ENCODE peak calls at places on chromosomes 13 and 19, in five cellular contexts. U is AG04449, A is fibroblast of lung, K is AG04450, I is foreskin fibroblast. F is an unnamed sample.

GRCh38 chr13:64377606-64378005 is 2852.5 kb downstream of the PCDH9 start:
- DNase-seq in A (no peak), K (no peak), I (no peak), U (no peak), F (no peak)

GRCh38 chr13:40589285-40590109 is 76.9 kb downstream of the FOXO1 start:
- DNase-seq in U (no peak), A (peak; percentile 49), I (peak; percentile 78), K (no peak), F (peak; percentile 90)

GRCh38 chr13:94548382-94549240 is 47.3 kb downstream of the TGDS start:
- DNase-seq in A (peak; percentile 57), K (no peak), I (peak; percentile 25), U (no peak), F (peak; percentile 26)

GRCh38 chr19:8180018-8180417 is 29.2 kb upstream of the CERS4 start:
- DNase-seq in K (no peak), U (no peak), I (no peak), A (no peak), F (no peak)

GRCh38 chr13:48318014-48318713 is 14.6 kb downstream of the RB1 start:
- DNase-seq in U (no peak), K (no peak), A (no peak), I (no peak), F (no peak)

GRCh38 chr13:80979035-80979641 is 638.2 kb upstream of the SPRY2 start:
- DNase-seq in U (peak; percentile 10), A (peak; percentile 87), K (peak; percentile 15), I (peak; percentile 82), F (peak; percentile 13)

GRCh38 chr13:66530686-66531085 is 699.5 kb downstream of the PCDH9 start:
- DNase-seq in A (no peak), K (no peak), I (no peak), U (no peak), F (no peak)

GRCh38 chr19:41430907-41431306 is 3.7 kb upstream of the B3GNT8 start:
- DNase-seq in U (no peak), I (no peak), K (no peak), A (no peak), F (no peak)

GRCh38 chr19:11942843-11943108 is 17.9 kb downstream of the ZNF700 start:
- DNase-seq in A (no peak), K (no peak), I (no peak), U (no peak), F (no peak)

GRCh38 chr13:47455581-47455980 is 545.5 kb downstream of the SUCLA2 start:
- DNase-seq in A (no peak), U (no peak), I (peak; percentile 78), K (no peak), F (no peak)

GRCh38 chr19:318509-318774 is 26.2 kb downstream of the MIER2 start:
- DNase-seq in U (no peak), I (no peak), A (no peak), K (no peak), F (no peak)

GRCh38 chr13:79815041-79815440 is 334.1 kb downstream of the NDFIP2 start:
- DNase-seq in U (no peak), K (no peak), I (no peak), A (no peak), F (no peak)

GRCh38 chr19:5186293-5187050 is 154.1 kb downstream of the PTPRS start:
- DNase-seq in U (peak; percentile 44), K (no peak), I (peak; percentile 93), A (peak; percentile 67), F (no peak)

GRCh38 chr13:94303644-94304174 is 175.8 kb downstream of the DCT start:
- DNase-seq in I (no peak), K (no peak), U (no peak), A (no peak), F (no peak)

GRCh38 chr13:20623000-20623399 is 56.0 kb downstream of the IFT88 start:
- DNase-seq in K (no peak), A (no peak), I (no peak), U (no peak), F (no peak)

DNA sequence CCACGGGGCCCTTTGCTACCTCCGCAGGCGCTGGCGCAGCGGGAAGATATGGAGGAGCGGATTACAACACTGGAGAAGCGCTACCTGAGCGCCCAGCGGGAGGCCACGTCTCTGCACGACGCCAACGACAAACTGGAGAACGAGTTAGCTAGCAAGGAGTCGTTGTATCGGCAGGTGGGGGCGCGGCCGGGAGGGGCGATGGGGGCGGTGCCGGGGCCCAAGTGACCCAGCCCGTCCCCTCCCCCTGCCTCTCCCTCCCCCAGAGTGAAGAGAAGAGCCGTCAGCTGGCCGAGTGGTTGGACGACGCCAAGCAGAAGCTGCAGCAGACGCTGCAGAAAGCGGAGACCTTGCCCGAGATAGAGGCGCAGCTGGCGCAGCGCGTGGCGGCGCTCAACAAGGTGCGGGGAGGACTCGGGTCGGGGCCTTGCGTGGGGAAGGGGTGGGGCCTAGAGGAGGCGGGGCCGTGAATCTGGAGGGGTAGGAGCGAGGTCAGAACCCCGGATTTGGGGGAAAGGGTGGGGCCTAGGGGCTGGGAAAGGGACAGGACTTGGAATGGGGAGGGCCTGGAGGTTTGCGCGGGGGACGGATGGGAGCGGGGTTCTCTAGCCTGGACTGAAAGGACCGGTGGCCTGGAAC is 13.7 kb downstream of the PPFIA3 start:
- DNase-seq in U (no peak), A (no peak), I (no peak), K (no peak), F (no peak)
- H3K4me3 ChIP-seq in U (no peak overlapping the region), A (no peak overlapping the region), I (no peak overlapping the region), K (peak overlapping the region; percentile 7), F (no peak overlapping the region)

GRCh38 chr13:19606152-19606551 is 27.3 kb upstream of the MPHOSPH8 start:
- DNase-seq in A (no peak), U (no peak), K (no peak), I (peak; percentile 54), F (no peak)

GRCh38 chr13:19606737-19607136 is 26.7 kb upstream of the MPHOSPH8 start:
- DNase-seq in K (no peak), I (no peak), A (no peak), U (no peak), F (no peak)

GRCh38 chr13:19604306-19604705 is 29.2 kb upstream of the MPHOSPH8 start:
- DNase-seq in A (no peak), K (no peak), U (no peak), I (no peak), F (no peak)

GRCh38 chr13:19605161-19605955 is 28.1 kb upstream of the MPHOSPH8 start:
- DNase-seq in A (no peak), K (no peak), U (no peak), I (no peak), F (no peak)

DNA sequence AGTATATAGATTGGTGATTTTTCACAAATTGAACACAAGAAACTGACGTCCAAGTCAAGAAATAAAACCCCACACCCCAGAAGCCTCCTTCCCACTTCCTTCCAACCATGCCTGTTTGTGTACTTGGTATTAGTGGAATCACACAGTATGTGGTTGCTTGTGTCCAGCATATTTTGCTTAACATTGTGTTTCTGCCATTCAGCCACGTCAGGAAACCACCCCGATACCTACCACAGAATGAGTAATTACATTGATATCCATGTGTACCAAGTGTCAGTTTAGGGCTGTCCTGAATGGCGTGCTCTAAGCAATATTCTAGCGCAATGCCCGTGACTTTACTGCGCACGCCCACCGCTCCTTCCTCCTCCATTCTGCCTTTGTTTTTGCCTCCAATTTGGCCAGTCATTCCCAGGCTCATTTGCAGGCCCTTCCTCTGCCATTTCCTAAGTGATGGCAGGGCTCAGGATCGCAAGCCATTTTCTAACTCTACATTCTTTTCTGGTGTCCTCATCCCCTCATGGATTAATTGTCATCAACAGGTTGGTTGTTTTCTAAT is 25.9 kb upstream of the MPHOSPH8 start:
- DNase-seq in A (no peak), I (no peak), U (no peak), K (no peak), F (no peak)
- H3K4me3 ChIP-seq in A (no peak overlapping the region), I (no peak overlapping the region), U (no peak overlapping the region), K (no peak overlapping the region), F (no peak overlapping the region)

GRCh38 chr13:51125495-51126226 is 14.6 kb upstream of the C13orf42 start:
- DNase-seq in K (peak; percentile 26), U (no peak), I (peak; percentile 70), A (peak; percentile 56), F (peak; percentile 26)
- H3K4me3 ChIP-seq in K (no peak overlapping the region), U (no peak overlapping the region), I (no peak overlapping the region), A (no peak overlapping the region), F (no peak overlapping the region)

DNA sequence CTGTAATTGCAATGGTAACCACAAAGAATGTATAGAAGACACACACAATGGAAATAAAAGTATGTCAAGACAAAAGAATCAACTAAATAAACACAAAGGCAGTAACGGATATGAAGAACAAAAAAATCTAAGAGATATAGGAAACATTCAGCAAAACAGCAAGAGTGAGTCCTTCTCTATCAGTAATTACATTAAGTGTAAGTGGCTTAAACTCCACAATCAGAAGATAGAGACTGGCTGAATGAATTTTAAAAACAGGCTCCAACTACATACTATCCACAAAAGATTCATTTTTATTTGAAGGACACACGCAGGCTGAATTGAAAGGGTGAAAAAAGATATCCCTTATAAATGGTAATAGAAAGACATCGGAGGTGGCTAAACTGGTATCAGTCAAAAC is 19.5 kb downstream of the ZNF616 start:
- DNase-seq in U (no peak), I (no peak), A (no peak), K (no peak), F (no peak)
- H3K4me3 ChIP-seq in U (no peak overlapping the region), I (no peak overlapping the region), A (no peak overlapping the region), K (no peak overlapping the region), F (no peak overlapping the region)

GRCh38 chr19:2542341-2543069 is 66.6 kb downstream of the GADD45B start:
- DNase-seq in K (no peak), I (no peak), U (no peak), A (peak; percentile 79), F (no peak)

GRCh38 chr19:2544576-2545415 is 68.9 kb downstream of the GADD45B start:
- DNase-seq in I (no peak), A (no peak), K (no peak), U (no peak), F (no peak)

GRCh38 chr19:2540646-2541454 is 64.9 kb downstream of the GADD45B start:
- DNase-seq in K (peak; percentile 95), I (peak; percentile 98), U (peak; percentile 92), A (peak; percentile 92), F (no peak)

GRCh38 chr19:2546128-2547032 is 70.5 kb downstream of the GADD45B start:
- DNase-seq in K (no peak), A (peak; percentile 38), U (no peak), I (no peak), F (no peak)

GRCh38 chr19:2543463-2544442 is 67.8 kb downstream of the GADD45B start:
- DNase-seq in K (peak; percentile 93), A (peak; percentile 98), U (peak; percentile 93), I (peak; percentile 99), F (no peak)
- H3K4me3 ChIP-seq in K (peak overlapping the region; percentile 39), A (peak overlapping the region; percentile 35), U (peak overlapping the region; percentile 30), I (no peak overlapping the region), F (peak overlapping the region; percentile 32)

DNA sequence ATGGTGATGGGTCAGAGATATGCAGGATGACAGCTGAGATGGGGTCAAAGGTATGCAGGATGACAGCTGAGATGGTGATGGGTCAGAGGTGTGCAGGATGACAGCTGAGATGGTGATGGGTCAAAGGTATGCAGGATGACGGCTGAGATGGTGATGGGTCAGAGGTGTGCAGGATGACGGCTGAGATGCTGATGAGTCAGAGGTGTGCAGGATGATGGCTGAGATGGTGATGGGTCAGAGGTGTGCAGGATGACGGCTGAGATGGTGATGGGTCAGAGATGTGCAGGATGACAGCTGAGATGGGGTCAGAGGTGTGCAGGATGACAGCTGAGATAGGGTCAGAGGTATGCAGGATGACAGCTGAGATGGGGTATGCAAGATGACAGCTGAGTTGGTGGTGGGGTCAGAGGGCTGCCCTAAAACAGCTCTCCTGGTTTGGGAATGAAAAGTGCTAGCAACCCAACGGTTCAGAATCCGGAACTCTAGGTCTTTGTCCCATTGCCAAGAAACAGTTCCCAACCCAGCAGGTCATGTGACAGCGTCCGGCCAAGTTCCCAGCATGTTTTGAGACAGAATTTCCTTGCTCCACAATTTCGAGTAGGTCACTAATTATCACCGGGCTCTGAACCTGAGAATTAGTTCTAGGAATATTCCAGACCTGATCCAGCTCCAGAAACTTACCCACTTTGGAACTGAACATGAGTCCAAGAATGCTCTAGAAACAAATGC is 3.3 kb downstream of the SELENOW start:
- DNase-seq in A (no peak), U (no peak), I (no peak), K (no peak), F (no peak)
- H3K4me3 ChIP-seq in A (no peak overlapping the region), U (no peak overlapping the region), I (no peak overlapping the region), K (no peak overlapping the region), F (no peak overlapping the region)